ENCODE peak calls at places on chromosomes 6 and 20, in ten cellular contexts. U is HTR-8/SVneo; Y is activated CD4-positive, CD25-positive, alpha-beta regulatory T cell treated with anti-CD3 and anti-CD28 coated beads, Interleukin-2, amount 50 U/mL, for 72 hours; A is NCI-H2029; W is CD4-positive, alpha-beta memory T cell; R is body of pancreas; I is kidney glomerular epithelial cell; C is BE2C; G is activated naive CD4-positive, alpha-beta T cell; T is HT1080. Z is an unnamed sample.

GRCh38 chr6:24227556-24227955 is 101.5 kb downstream of the NRSN1 start:
- DNase-seq in G (no peak), C (no peak), W (no peak), R (no peak), A (no peak), T (no peak), Y (no peak), I (no peak), U (no peak), Z (no peak)

GRCh38 chr20:10984899-10985298 is 311.1 kb upstream of the JAG1 start:
- DNase-seq in U (no peak), I (no peak), A (peak), T (no peak), R (no peak), C (no peak), Y (no peak), W (no peak), G (no peak), Z (no peak)

GRCh38 chr20:48332555-48332954 is 495.2 kb downstream of the PREX1 start:
- DNase-seq in C (no peak), G (no peak), A (no peak), T (no peak), R (no peak), Y (no peak), U (no peak), W (no peak), I (no peak), Z (no peak)

GRCh38 chr6:166862978-166863530 is 93.3 kb downstream of the RNASET2 start:
- DNase-seq in A (no peak), T (no peak), R (no peak), Y (no peak), I (no peak), G (no peak), U (no peak), C (no peak), W (no peak), Z (no peak)

GRCh38 chr20:3251806-3252205 is 12.8 kb upstream of the SLC4A11 start:
- DNase-seq in R (no peak), I (no peak), U (no peak), A (no peak), Y (no peak), T (no peak), C (no peak), G (no peak), W (no peak), Z (no peak)

GRCh38 chr6:133368664-133369063 is 127.5 kb downstream of the EYA4 start:
- DNase-seq in W (no peak), C (peak), R (peak), I (no peak), G (no peak), Y (no peak), T (no peak), A (no peak), U (no peak), Z (no peak)

GRCh38 chr6:85747654-85748053 is 105.0 kb upstream of the SYNCRIP start:
- DNase-seq in Y (no peak), T (peak), A (no peak), G (no peak), I (no peak), W (no peak), C (no peak), R (no peak), U (no peak), Z (no peak)

GRCh38 chr6:26414281-26414680 is 12.2 kb downstream of the BTN3A1 start:
- DNase-seq in W (no peak), Y (no peak), U (no peak), C (no peak), G (no peak), A (no peak), T (no peak), I (no peak), R (no peak), Z (no peak)

GRCh38 chr6:151240861-151241642 is 1.3 kb downstream of the AKAP12 start:
- DNase-seq in I (peak), C (peak), R (peak), G (no peak), T (peak), U (peak), A (no peak), W (no peak), Y (no peak), Z (peak)

GRCh38 chr20:56690531-56691175 is 61.5 kb downstream of the TFAP2C start:
- DNase-seq in U (no peak), W (no peak), Y (no peak), G (no peak), R (no peak), A (no peak), I (no peak), T (no peak), C (no peak), Z (no peak)

GRCh38 chr20:7029005-7029404 is 261.5 kb downstream of the BMP2 start:
- DNase-seq in W (no peak), G (no peak), A (no peak), T (no peak), Y (no peak), I (no peak), R (no peak), U (no peak), C (no peak), Z (no peak)

GRCh38 chr6:16324184-16324583 is 85.8 kb downstream of the GMPR start:
- DNase-seq in R (no peak), I (no peak), A (no peak), U (no peak), Y (no peak), C (no peak), G (no peak), W (no peak), T (no peak), Z (no peak)

GRCh38 chr6:77353129-77353528 is 110.2 kb downstream of the HTR1B start:
- DNase-seq in R (no peak), T (no peak), Y (no peak), I (no peak), W (no peak), U (no peak), G (no peak), C (no peak), A (no peak), Z (no peak)

GRCh38 chr20:49668181-49668877 is 45.3 kb downstream of the B4GALT5 start:
- DNase-seq in R (peak), I (peak), Y (peak), U (no peak), G (no peak), W (peak), C (no peak), T (no peak), A (no peak), Z (peak)

GRCh38 chr6:116531675-116532570 is 13.6 kb downstream of the TRAPPC3L start:
- DNase-seq in I (peak), Y (peak), G (no peak), R (peak), C (peak), T (peak), W (peak), U (peak), A (peak), Z (peak)

GRCh38 chr6:40397287-40398033 is 189.7 kb downstream of the LRFN2 start:
- DNase-seq in A (peak), R (no peak), C (no peak), W (no peak), U (no peak), G (no peak), Y (no peak), T (no peak), I (no peak), Z (no peak)

GRCh38 chr6:99490608-99491007 is 24.6 kb downstream of the USP45 start:
- DNase-seq in R (no peak), G (no peak), U (no peak), C (no peak), A (no peak), Y (no peak), T (no peak), W (peak), I (no peak), Z (no peak)

GRCh38 chr20:46501961-46502360 is 11.4 kb downstream of the ZNF334 start:
- DNase-seq in R (no peak), G (no peak), T (no peak), A (no peak), U (no peak), I (no peak), C (no peak), Y (no peak), W (no peak), Z (no peak)

GRCh38 chr6:4727236-4727635 is 49.0 kb upstream of the CDYL start:
- DNase-seq in Y (no peak), A (no peak), I (no peak), G (no peak), C (no peak), T (no peak), U (no peak), R (no peak), W (no peak), Z (no peak)

GRCh38 chr6:138577151-138577915 is 78.0 kb upstream of the NHSL1 start:
- DNase-seq in G (no peak), W (no peak), C (no peak), A (peak), R (no peak), Y (no peak), I (no peak), T (peak), U (no peak), Z (no peak)

GRCh38 chr20:17843246-17844132 is 125.1 kb downstream of the SNX5 start:
- DNase-seq in G (no peak), W (peak), I (peak), T (peak), U (peak), C (no peak), A (no peak), R (peak), Y (no peak), Z (no peak)

GRCh38 chr20:40677343-40677924 is 11.6 kb downstream of the MAFB start:
- DNase-seq in I (no peak), T (no peak), G (no peak), U (no peak), A (no peak), C (no peak), Y (no peak), R (no peak), W (no peak), Z (no peak)

GRCh38 chr20:62822239-62822787 is 5.5 kb downstream of the COL9A3 start:
- DNase-seq in W (no peak), G (no peak), R (no peak), I (no peak), C (no peak), U (no peak), Y (no peak), T (no peak), A (no peak), Z (no peak)